ENCODE peak calls at places on chromosomes 1 and 21, in four cellular contexts. R is PC-9, E is Karpas-422, A is IMR-90. I is an unnamed sample. For H4K20me1, the result is how much of the 10 kb centered on the place peaks cover.

GRCh38 chr1:44368471-44369151 is 13.6 kb upstream of the ERI3 start:
- DNase-seq in R (no peak), A (no peak), E (no peak), I (no peak)

GRCh38 chr1:17360272-17360956 is 11.6 kb upstream of the PADI6 start:
- DNase-seq in E (no peak), A (no peak), R (no peak), I (no peak)

GRCh38 chr1:116770625-116771024 is 16.4 kb downstream of the CD2 start:
- DNase-seq in R (no peak), A (no peak), E (no peak), I (no peak)

GRCh38 chr1:165539908-165540307 is 3.9 kb upstream of the LRRC52 start:
- DNase-seq in E (no peak), A (no peak), R (no peak), I (no peak)

GRCh38 chr1:17109897-17110554 is 9.2 kb downstream of the PADI2 start:
- DNase-seq in A (no peak), R (no peak), E (no peak), I (no peak)

GRCh38 chr1:99659755-99660210 is 13.9 kb downstream of the PALMD start:
- DNase-seq in A (peak), R (peak), E (no peak), I (no peak)

GRCh38 chr1:118945460-118945859 is 42.7 kb downstream of the TBX15 start:
- DNase-seq in A (no peak), E (no peak), R (no peak), I (no peak)

GRCh38 chr1:205648212-205648910 is 16.6 kb upstream of the ELK4 start:
- DNase-seq in R (no peak), E (no peak), A (peak), I (no peak)

GRCh38 chr1:117181630-117182041 is 29.1 kb downstream of the VTCN1 start:
- DNase-seq in A (no peak), R (peak), E (no peak), I (no peak)

GRCh38 chr1:43849670-43850069 is 83.9 kb upstream of the ARTN start:
- DNase-seq in R (no peak), E (peak), A (no peak), I (no peak)

GRCh38 chr1:18155881-18156385 is 48.3 kb downstream of the IGSF21 start:
- DNase-seq in A (no peak), E (no peak), R (no peak), I (no peak)

GRCh38 chr1:111538343-111539035 is 35.1 kb upstream of the ADORA3 start:
- DNase-seq in R (peak), A (peak), E (no peak), I (peak)

GRCh38 chr1:40877681-40878080 is 15.5 kb upstream of the CITED4 start:
- DNase-seq in A (peak), E (no peak), R (peak), I (peak)

GRCh38 chr1:232965124-232965911 is 14.9 kb downstream of the NTPCR start:
- DNase-seq in R (no peak), E (no peak), A (no peak), I (no peak)

GRCh38 chr1:84668185-84668584 is 22.1 kb downstream of the SSX2IP start:
- DNase-seq in R (no peak), A (no peak), E (peak), I (no peak)

GRCh38 chr21:34086887-34087306 is 13.5 kb downstream of the MRPS6 start:
- DNase-seq in E (no peak), A (no peak), R (no peak), I (no peak)
- H4K20me1 ChIP-seq in E (under half), A (under half), R (under half), I (half or more)

GRCh38 chr1:9685833-9686232 is 34.3 kb downstream of the PIK3CD start:
- DNase-seq in A (no peak), E (no peak), R (no peak), I (no peak)
- H4K20me1 ChIP-seq in A (under half), E (under half), R (under half), I (under half)

DNA sequence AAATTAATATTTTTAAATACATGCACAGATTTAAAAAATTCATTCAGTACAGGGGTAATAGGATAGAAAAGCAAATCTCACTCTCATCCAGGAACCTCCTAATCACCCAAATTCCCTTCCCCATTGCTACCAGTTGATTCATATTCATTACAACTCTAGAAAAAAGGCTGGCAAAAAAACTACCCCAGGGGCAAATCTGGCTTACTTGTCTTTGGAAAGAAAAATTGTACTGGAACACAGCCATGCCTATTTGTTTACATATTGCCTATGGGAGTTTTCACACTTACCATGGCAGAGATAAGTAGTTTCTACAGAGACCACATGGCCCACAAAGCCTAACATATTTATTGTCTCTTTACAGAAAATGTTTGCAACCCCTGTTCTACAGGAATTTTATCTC is 8.9 kb upstream of the RBM34 start:
- DNase-seq in E (no peak), R (no peak), A (no peak), I (no peak)
- H4K20me1 ChIP-seq in E (under half), R (under half), A (under half), I (under half)

GRCh38 chr1:229360417-229360816 is 17.6 kb upstream of the CCSAP start:
- DNase-seq in E (no peak), A (no peak), R (no peak), I (no peak)
- H4K20me1 ChIP-seq in E (under half), A (under half), R (under half), I (under half)

GRCh38 chr1:31755197-31755611 is 8.9 kb downstream of the ADGRB2 start:
- DNase-seq in R (peak), E (no peak), A (peak), I (no peak)
- H4K20me1 ChIP-seq in R (under half), E (half or more), A (under half), I (under half)

DNA sequence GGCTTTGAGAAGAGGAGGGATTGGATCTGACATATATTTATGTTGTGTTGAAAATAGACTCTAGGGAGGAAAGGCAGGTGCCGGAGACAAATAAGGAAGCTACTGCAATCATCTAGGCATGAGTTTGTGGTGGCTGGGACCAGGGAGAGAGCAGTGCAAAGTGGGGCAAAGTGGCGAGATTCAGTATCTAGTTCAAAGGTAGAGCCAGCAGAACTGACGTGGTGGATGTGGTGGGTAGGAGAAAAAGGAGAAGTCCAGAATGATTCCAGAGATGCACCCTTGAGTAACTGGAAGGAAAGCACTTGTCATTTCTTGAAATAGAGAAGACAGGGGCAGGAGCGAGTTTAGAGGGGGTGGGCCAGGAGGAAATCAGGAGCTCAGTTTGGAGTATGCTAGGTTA is 275.2 kb downstream of the KAZN start:
- DNase-seq in E (no peak), R (no peak), A (no peak), I (no peak)
- H4K20me1 ChIP-seq in E (under half), R (under half), A (under half), I (under half)

GRCh38 chr1:42689912-42690311 is 7.7 kb downstream of the YBX1 start:
- DNase-seq in R (no peak), E (no peak), A (no peak), I (no peak)

GRCh38 chr1:42690477-42691156 is 8.4 kb downstream of the YBX1 start:
- DNase-seq in A (peak), E (no peak), R (no peak), I (no peak)

GRCh38 chr1:42692941-42693340 is 10.7 kb downstream of the YBX1 start:
- DNase-seq in E (no peak), A (no peak), R (no peak), I (no peak)

GRCh38 chr1:42691157-42691498 is 8.9 kb downstream of the YBX1 start:
- DNase-seq in R (no peak), E (no peak), A (no peak), I (no peak)

GRCh38 chr1:42692461-42692860 is 10.2 kb downstream of the YBX1 start:
- DNase-seq in A (no peak), E (no peak), R (peak), I (no peak)
- H4K20me1 ChIP-seq in A (half or more), E (half or more), R (half or more), I (half or more)

DNA sequence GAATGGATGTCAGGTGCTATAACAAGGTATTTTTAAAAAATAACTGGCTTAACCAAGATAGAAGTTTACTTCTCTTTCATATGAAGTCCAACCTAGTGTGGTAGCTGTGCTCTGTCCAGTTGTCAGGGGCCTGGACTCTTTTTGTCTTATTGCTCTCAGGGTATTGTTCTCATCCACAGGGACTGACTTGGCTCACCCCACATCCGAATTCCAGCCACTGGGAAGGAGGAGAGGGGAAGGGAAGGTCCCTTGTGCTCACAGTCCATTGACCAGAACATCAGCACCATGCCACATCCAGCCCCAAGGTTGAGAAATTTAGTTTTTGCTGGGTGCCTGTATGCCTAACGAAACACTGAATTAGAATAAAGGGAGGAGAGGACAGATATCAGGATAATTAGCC is 8.7 kb downstream of the EEIG2 start:
- DNase-seq in E (no peak), A (no peak), R (no peak), I (no peak)
- H4K20me1 ChIP-seq in E (under half), A (under half), R (under half), I (under half)

GRCh38 chr1:42684139-42684538 is 1.9 kb downstream of the YBX1 start:
- DNase-seq in E (peak), A (peak), R (no peak), I (no peak)
- H4K20me1 ChIP-seq in E (half or more), A (half or more), R (half or more), I (half or more)

I was measured in astrocyte.